ENCODE peak calls at places on chromosome 21, in eight cellular contexts. I is WTC11, Z is neural crest cell, E is amygdala, P is NCI-H1092 treated with DMSO at 0.1 percent for 48 hours, S is pulmonary artery endothelial cell, B is HFFc6, Y is IMR-90. F is an unnamed sample.

GRCh38 chr21:45317401-45318145 is 29.9 kb upstream of the POFUT2 start:
- DNase-seq in B (peak; percentile 46), E (no peak), Z (no peak), P (no peak), Y (peak; percentile 94), I (no peak), S (no peak), F (peak; percentile 41)

GRCh38 chr21:46195595-46196195 is 11.4 kb upstream of the SPATC1L start:
- DNase-seq in Y (no peak), S (no peak), B (no peak), Z (no peak), E (no peak), P (no peak), I (peak; percentile 7), F (no peak)

GRCh38 chr21:16674949-16675348 is 837.9 kb upstream of the CXADR start:
- DNase-seq in P (no peak), S (no peak), E (no peak), Z (no peak), B (no peak), Y (no peak), I (no peak), F (no peak)

GRCh38 chr21:42997053-42997452 is 22.7 kb downstream of the PKNOX1 start:
- DNase-seq in Z (no peak), B (peak; percentile 92), E (no peak), Y (peak; percentile 99), P (no peak), S (no peak), I (no peak), F (no peak)

GRCh38 chr21:26148834-26149354 is 21.7 kb downstream of the APP start:
- DNase-seq in B (peak; percentile 44), Y (peak; percentile 69), Z (no peak), E (no peak), S (no peak), P (no peak), I (no peak), F (no peak)

GRCh38 chr21:41769521-41769920 is 2.7 kb upstream of the RIPK4 start:
- DNase-seq in Z (no peak), E (no peak), I (no peak), S (no peak), B (no peak), P (no peak), Y (no peak), F (no peak)

GRCh38 chr21:38027901-38028300 is 111.6 kb upstream of the KCNJ6 start:
- DNase-seq in B (peak; percentile 67), Z (no peak), S (no peak), P (no peak), I (no peak), E (no peak), Y (no peak), F (no peak)

GRCh38 chr21:16794944-16795343 is 717.9 kb upstream of the CXADR start:
- DNase-seq in B (peak; percentile 93), I (no peak), Z (no peak), P (no peak), Y (peak; percentile 95), S (peak; percentile 63), E (no peak), F (no peak)

GRCh38 chr21:17472167-17472566 is 40.7 kb upstream of the CXADR start:
- DNase-seq in S (no peak), Z (no peak), E (no peak), I (no peak), B (no peak), P (no peak), Y (no peak), F (no peak)

GRCh38 chr21:40832316-40832715 is 14.6 kb downstream of the DSCAM start:
- DNase-seq in S (no peak), B (no peak), E (no peak), P (no peak), Z (no peak), I (no peak), Y (no peak), F (no peak)

GRCh38 chr21:39332175-39332574 is 16.7 kb downstream of the HMGN1 start:
- DNase-seq in E (no peak), P (no peak), S (no peak), I (no peak), Y (no peak), B (no peak), Z (no peak), F (no peak)

F was measured in Right ventricle myocardium inferior.